ENCODE peak calls at places on chromosomes 11 and 22, in four cellular contexts. One of them, this sample, is unnamed. For H3K4me1 and H3K9me3, the result is how much of the 10 kb centered on the place peaks cover.

GRCh38 chr11:107562647-107563208 is 2.8 kb downstream of the ALKBH8 start:
- DNase-seq in sigmoid colon: no peak
- DNase-seq in naive thymus-derived CD4-positive, alpha-beta T cell: no peak
- DNase-seq in aorta: no peak
- DNase-seq in this sample: no peak

GRCh38 chr22:37696657-37697539 is at the start of gene TRIOBP:
- DNase-seq in sigmoid colon: peak
- DNase-seq in naive thymus-derived CD4-positive, alpha-beta T cell: peak
- DNase-seq in aorta: peak
- DNase-seq in this sample: peak

GRCh38 chr11:44988111-44988510 is 37.4 kb upstream of the TP53I11 start:
- DNase-seq in sigmoid colon: peak
- DNase-seq in naive thymus-derived CD4-positive, alpha-beta T cell: no peak
- DNase-seq in aorta: no peak
- DNase-seq in this sample: no peak

GRCh38 chr11:42951266-42951665 is 360.5 kb upstream of the API5 start:
- DNase-seq in sigmoid colon: no peak
- DNase-seq in naive thymus-derived CD4-positive, alpha-beta T cell: no peak
- DNase-seq in aorta: no peak
- DNase-seq in this sample: no peak

GRCh38 chr22:22897036-22897435 is 9.4 kb downstream of the IGLL5 start:
- DNase-seq in sigmoid colon: peak
- DNase-seq in naive thymus-derived CD4-positive, alpha-beta T cell: no peak
- DNase-seq in aorta: no peak
- DNase-seq in this sample: no peak

GRCh38 chr22:25656724-25657123 is 85.3 kb upstream of the MYO18B start:
- DNase-seq in sigmoid colon: no peak
- DNase-seq in naive thymus-derived CD4-positive, alpha-beta T cell: no peak
- DNase-seq in aorta: no peak
- DNase-seq in this sample: no peak

GRCh38 chr11:4865855-4866254 is 15.8 kb upstream of the OR51T1 start:
- DNase-seq in sigmoid colon: no peak
- DNase-seq in naive thymus-derived CD4-positive, alpha-beta T cell: no peak
- DNase-seq in aorta: no peak
- DNase-seq in this sample: no peak

GRCh38 chr22:28106601-28107000 is 187.5 kb upstream of the PITPNB start:
- DNase-seq in sigmoid colon: no peak
- DNase-seq in naive thymus-derived CD4-positive, alpha-beta T cell: no peak
- DNase-seq in aorta: no peak
- DNase-seq in this sample: no peak

GRCh38 chr22:21611210-21611977 is 18.4 kb downstream of the YDJC start:
- DNase-seq in sigmoid colon: no peak
- DNase-seq in naive thymus-derived CD4-positive, alpha-beta T cell: no peak
- DNase-seq in aorta: no peak
- DNase-seq in this sample: no peak

GRCh38 chr11:130511765-130512164 is 63.3 kb downstream of the ADAMTS15 start:
- DNase-seq in sigmoid colon: no peak
- DNase-seq in naive thymus-derived CD4-positive, alpha-beta T cell: no peak
- DNase-seq in aorta: no peak
- DNase-seq in this sample: no peak

GRCh38 chr11:105230586-105230985 is 91.0 kb upstream of the CARD18 start:
- DNase-seq in sigmoid colon: no peak
- DNase-seq in naive thymus-derived CD4-positive, alpha-beta T cell: no peak
- DNase-seq in aorta: no peak
- DNase-seq in this sample: peak

GRCh38 chr22:45892681-45893461 is 84.1 kb downstream of the WNT7B start:
- DNase-seq in sigmoid colon: no peak
- DNase-seq in naive thymus-derived CD4-positive, alpha-beta T cell: no peak
- DNase-seq in aorta: peak
- DNase-seq in this sample: no peak

GRCh38 chr11:67275606-67276409 is 9.5 kb downstream of the GRK2 start:
- DNase-seq in sigmoid colon: peak
- DNase-seq in naive thymus-derived CD4-positive, alpha-beta T cell: no peak
- DNase-seq in aorta: peak
- DNase-seq in this sample: no peak

GRCh38 chr22:29073618-29074275 is 912 bp downstream of the KREMEN1 start:
- DNase-seq in sigmoid colon: no peak
- DNase-seq in naive thymus-derived CD4-positive, alpha-beta T cell: no peak
- DNase-seq in aorta: peak
- DNase-seq in this sample: peak

GRCh38 chr11:124812876-124813275 is 12.7 kb upstream of the MSANTD2 start:
- DNase-seq in sigmoid colon: no peak
- DNase-seq in naive thymus-derived CD4-positive, alpha-beta T cell: no peak
- DNase-seq in aorta: no peak
- DNase-seq in this sample: no peak

GRCh38 chr11:101686514-101686913 is 102.7 kb upstream of the TRPC6 start:
- DNase-seq in sigmoid colon: no peak
- DNase-seq in naive thymus-derived CD4-positive, alpha-beta T cell: no peak
- DNase-seq in aorta: no peak
- DNase-seq in this sample: no peak

GRCh38 chr11:21475276-21475675 is 717.6 kb upstream of the ANO5 start:
- DNase-seq in sigmoid colon: no peak
- DNase-seq in naive thymus-derived CD4-positive, alpha-beta T cell: no peak
- DNase-seq in aorta: no peak
- DNase-seq in this sample: no peak

GRCh38 chr11:102604875-102605274 is 20.3 kb downstream of the MMP20 start:
- DNase-seq in sigmoid colon: no peak
- DNase-seq in naive thymus-derived CD4-positive, alpha-beta T cell: no peak
- DNase-seq in aorta: no peak
- DNase-seq in this sample: no peak

GRCh38 chr11:110196241-110196754 is 100.1 kb downstream of the RDX start:
- DNase-seq in sigmoid colon: no peak
- DNase-seq in naive thymus-derived CD4-positive, alpha-beta T cell: no peak
- DNase-seq in aorta: no peak
- DNase-seq in this sample: no peak

GRCh38 chr11:62713343-62713742 is 5.9 kb downstream of the GNG3 start:
- DNase-seq in sigmoid colon: no peak
- DNase-seq in naive thymus-derived CD4-positive, alpha-beta T cell: no peak
- DNase-seq in aorta: peak
- DNase-seq in this sample: peak

GRCh38 chr22:43996170-43996980 is 27.7 kb upstream of the PARVB start:
- DNase-seq in sigmoid colon: peak
- DNase-seq in naive thymus-derived CD4-positive, alpha-beta T cell: peak
- DNase-seq in aorta: peak
- DNase-seq in this sample: peak

GRCh38 chr11:285021-285893 is 3.7 kb upstream of the PGGHG start:
- DNase-seq in sigmoid colon: peak
- DNase-seq in naive thymus-derived CD4-positive, alpha-beta T cell: no peak
- DNase-seq in aorta: peak
- DNase-seq in this sample: peak

GRCh38 chr22:46045459-46046298 is 68.7 kb upstream of the WNT7B start:
- DNase-seq in sigmoid colon: peak
- DNase-seq in naive thymus-derived CD4-positive, alpha-beta T cell: no peak
- DNase-seq in aorta: peak
- DNase-seq in this sample: no peak

GRCh38 chr11:67118059-67118766 is 850 bp upstream of the KDM2A start:
- DNase-seq in sigmoid colon: peak
- DNase-seq in naive thymus-derived CD4-positive, alpha-beta T cell: peak
- DNase-seq in aorta: peak
- DNase-seq in this sample: peak

GRCh38 chr22:35071784-35072183 is 5.8 kb downstream of the ISX start:
- DNase-seq in sigmoid colon: no peak
- DNase-seq in naive thymus-derived CD4-positive, alpha-beta T cell: no peak
- DNase-seq in aorta: no peak
- DNase-seq in this sample: peak

GRCh38 chr11:109123811-109124787 is 297.9 kb upstream of the C11orf87 start:
- DNase-seq in sigmoid colon: no peak
- DNase-seq in naive thymus-derived CD4-positive, alpha-beta T cell: no peak
- DNase-seq in aorta: peak
- DNase-seq in this sample: no peak

GRCh38 chr11:129840236-129840635 is 24.6 kb downstream of the TMEM45B start:
- DNase-seq in sigmoid colon: no peak
- DNase-seq in naive thymus-derived CD4-positive, alpha-beta T cell: no peak
- DNase-seq in aorta: no peak
- DNase-seq in this sample: peak

GRCh38 chr22:26321469-26321913 is 107.6 kb upstream of the ASPHD2 start:
- DNase-seq in sigmoid colon: peak
- DNase-seq in naive thymus-derived CD4-positive, alpha-beta T cell: no peak
- DNase-seq in aorta: no peak
- DNase-seq in this sample: no peak

GRCh38 chr22:17366329-17366728 is 2.9 kb upstream of the CECR2 start:
- DNase-seq in sigmoid colon: no peak
- DNase-seq in naive thymus-derived CD4-positive, alpha-beta T cell: no peak
- DNase-seq in aorta: no peak
- DNase-seq in this sample: no peak

GRCh38 chr11:111391328-111392124 is 12.5 kb upstream of the POU2AF1 start:
- DNase-seq in sigmoid colon: no peak
- DNase-seq in naive thymus-derived CD4-positive, alpha-beta T cell: no peak
- DNase-seq in aorta: no peak
- DNase-seq in this sample: no peak

GRCh38 chr11:126991596-126991995 is 9.0 kb downstream of the KIRREL3 start:
- DNase-seq in sigmoid colon: no peak
- DNase-seq in naive thymus-derived CD4-positive, alpha-beta T cell: no peak
- DNase-seq in aorta: no peak
- DNase-seq in this sample: no peak

GRCh38 chr11:118046051-118046963 is 30.6 kb upstream of the TMPRSS4 start:
- DNase-seq in sigmoid colon: no peak
- DNase-seq in naive thymus-derived CD4-positive, alpha-beta T cell: no peak
- DNase-seq in aorta: no peak
- DNase-seq in this sample: no peak

DNA sequence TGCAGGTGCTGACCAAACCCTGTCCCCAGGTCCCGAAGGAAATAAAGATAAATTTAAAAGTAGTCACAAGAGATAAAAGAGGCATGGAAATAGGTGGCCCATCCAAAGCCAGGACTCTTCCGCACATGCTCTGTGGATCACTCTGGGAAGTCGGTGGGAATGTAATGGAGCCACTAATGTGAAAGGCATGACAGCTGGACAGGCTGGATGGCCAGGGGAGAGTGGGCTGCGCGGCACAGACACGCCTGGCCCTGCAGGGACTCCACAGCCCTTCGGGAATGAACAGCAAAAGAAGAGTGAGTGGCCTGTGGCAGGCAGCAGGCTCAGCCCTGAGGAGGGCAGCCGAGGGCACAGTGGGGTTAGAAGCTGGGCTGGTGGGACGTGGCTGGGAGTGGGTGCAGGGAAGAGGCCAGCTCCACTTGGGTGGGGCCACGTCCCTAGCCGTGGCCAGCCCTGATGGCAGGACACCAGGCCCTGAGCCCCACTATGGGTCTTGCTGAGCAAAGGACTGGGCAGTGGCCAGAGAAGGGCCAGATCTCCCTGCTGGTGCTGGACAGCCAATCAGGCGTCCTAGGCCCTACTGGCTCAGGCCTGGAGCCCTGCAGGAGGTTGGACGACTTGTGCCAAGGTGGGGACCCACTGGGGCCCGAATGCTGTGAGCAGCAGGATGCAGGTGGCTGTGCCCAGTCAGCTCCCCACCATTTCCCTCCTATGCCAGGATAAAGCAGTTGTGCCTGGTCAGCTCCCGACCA is 31.3 kb upstream of the GNB1L start:
- DNase-seq in sigmoid colon: peak
- DNase-seq in naive thymus-derived CD4-positive, alpha-beta T cell: no peak
- DNase-seq in aorta: peak
- DNase-seq in this sample: no peak
- H3K4me1 ChIP-seq in sigmoid colon: under half
- H3K4me1 ChIP-seq in naive thymus-derived CD4-positive, alpha-beta T cell: half or more
- H3K4me1 ChIP-seq in aorta: under half
- H3K4me1 ChIP-seq in this sample: under half

GRCh38 chr11:69637956-69638871 is 2.7 kb upstream of the CCND1 start:
- DNase-seq in sigmoid colon: peak
- DNase-seq in naive thymus-derived CD4-positive, alpha-beta T cell: no peak
- DNase-seq in aorta: peak
- DNase-seq in this sample: peak
- H3K4me3 ChIP-seq in sigmoid colon: peak
- H3K4me3 ChIP-seq in naive thymus-derived CD4-positive, alpha-beta T cell: no peak
- H3K4me3 ChIP-seq in aorta: no peak
- H3K4me3 ChIP-seq in this sample: peak

GRCh38 chr22:19330865-19331418 is 39.4 kb upstream of the CLTCL1 start:
- DNase-seq in sigmoid colon: no peak
- DNase-seq in naive thymus-derived CD4-positive, alpha-beta T cell: no peak
- DNase-seq in aorta: no peak
- DNase-seq in this sample: no peak
- H3K9me3 ChIP-seq in sigmoid colon: under half
- H3K9me3 ChIP-seq in naive thymus-derived CD4-positive, alpha-beta T cell: under half
- H3K9me3 ChIP-seq in aorta: under half
- H3K9me3 ChIP-seq in this sample: under half

GRCh38 chr11:75502138-75502537 is 23.6 kb downstream of the GDPD5 start:
- DNase-seq in sigmoid colon: no peak
- DNase-seq in naive thymus-derived CD4-positive, alpha-beta T cell: no peak
- DNase-seq in aorta: no peak
- DNase-seq in this sample: no peak
- H3K4me1 ChIP-seq in sigmoid colon: under half
- H3K4me1 ChIP-seq in naive thymus-derived CD4-positive, alpha-beta T cell: under half
- H3K4me1 ChIP-seq in aorta: under half
- H3K4me1 ChIP-seq in this sample: under half

GRCh38 chr11:34522188-34522587 is 8.6 kb upstream of the ELF5 start:
- DNase-seq in sigmoid colon: no peak
- DNase-seq in naive thymus-derived CD4-positive, alpha-beta T cell: no peak
- DNase-seq in aorta: no peak
- DNase-seq in this sample: no peak
- H3K4me3 ChIP-seq in sigmoid colon: no peak
- H3K4me3 ChIP-seq in naive thymus-derived CD4-positive, alpha-beta T cell: no peak
- H3K4me3 ChIP-seq in aorta: no peak
- H3K4me3 ChIP-seq in this sample: no peak

DNA sequence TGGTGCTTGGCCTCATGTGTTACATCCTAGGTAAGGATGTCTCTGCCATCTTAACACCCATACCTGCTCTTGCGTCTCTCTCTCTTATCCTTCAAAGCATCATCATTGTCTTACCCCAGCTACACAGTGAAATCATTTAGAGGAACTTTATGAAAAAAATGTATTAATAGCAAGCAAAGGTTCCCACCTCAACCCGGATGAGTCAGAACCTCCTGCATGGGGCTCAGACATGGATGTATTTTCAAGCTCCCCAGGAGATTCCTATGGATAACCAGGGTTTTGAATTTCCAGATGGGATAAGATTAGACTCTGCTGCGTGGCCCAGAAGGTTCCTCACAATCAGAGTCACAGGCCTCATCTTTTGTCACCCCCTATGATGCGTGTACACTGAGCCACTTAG is 89.1 kb upstream of the NNMT start:
- DNase-seq in sigmoid colon: no peak
- DNase-seq in naive thymus-derived CD4-positive, alpha-beta T cell: no peak
- DNase-seq in aorta: no peak
- DNase-seq in this sample: no peak
- H3K9me3 ChIP-seq in sigmoid colon: under half
- H3K9me3 ChIP-seq in naive thymus-derived CD4-positive, alpha-beta T cell: under half
- H3K9me3 ChIP-seq in aorta: under half
- H3K9me3 ChIP-seq in this sample: under half

This sample was measured in small intestine.